ENCODE peak calls at places on chromosomes 7 and 10, in seven cellular contexts. W, N, K, V, M, U and P are unnamed samples.

GRCh38 chr7:75993689-75994387 is 557 bp downstream of the TMEM120A start:
- DNase-seq in M (no peak), U (peak; percentile 84), K (peak; percentile 76), V (peak; percentile 38), W (peak; percentile 78), N (peak; percentile 71), P (peak; percentile 21)

GRCh38 chr7:93284908-93285307 is 52.7 kb downstream of the VPS50 start:
- DNase-seq in M (no peak), W (peak; percentile 19), U (no peak), N (no peak), K (no peak), V (peak; percentile 5), P (no peak)

GRCh38 chr10:653991-654646 is 35.3 kb downstream of the DIP2C start:
- DNase-seq in N (no peak), V (peak; percentile 62), U (no peak), W (peak; percentile 16), K (no peak), M (no peak), P (no peak)

GRCh38 chr10:62323751-62324150 is 50.4 kb upstream of the ZNF365 start:
- DNase-seq in U (no peak), N (no peak), M (no peak), K (no peak), V (no peak), W (no peak), P (peak; percentile 19)

GRCh38 chr7:104956753-104957450 is 57.1 kb upstream of the KMT2E start:
- DNase-seq in K (peak; percentile 58), N (no peak), U (no peak), W (peak; percentile 61), M (peak; percentile 83), V (peak; percentile 98), P (peak; percentile 62)

GRCh38 chr7:114944742-114945625 is 23.1 kb downstream of the MDFIC start:
- DNase-seq in N (no peak), U (no peak), W (peak; percentile 93), V (peak; percentile 94), K (no peak), M (peak; percentile 85), P (no peak)

GRCh38 chr10:131983780-131984179 is 2.1 kb upstream of the BNIP3 start:
- DNase-seq in V (peak; percentile 99), K (no peak), M (peak; percentile 76), N (no peak), U (no peak), W (peak; percentile 68), P (peak; percentile 97)

GRCh38 chr7:43585521-43585920 is 2.6 kb downstream of the STK17A start:
- DNase-seq in V (peak; percentile 78), M (peak; percentile 74), U (no peak), K (no peak), N (no peak), W (peak; percentile 90), P (peak; percentile 88)

GRCh38 chr10:120571256-120571655 is 114.2 kb downstream of the PLPP4 start:
- DNase-seq in W (no peak), M (no peak), U (no peak), N (no peak), K (no peak), V (no peak), P (no peak)

GRCh38 chr7:17774701-17775288 is 165.5 kb downstream of the SNX13 start:
- DNase-seq in M (no peak), K (no peak), U (no peak), W (peak; percentile 25), V (peak; percentile 14), N (no peak), P (no peak)

GRCh38 chr7:22420973-22421635 is 64.2 kb upstream of the RAPGEF5 start:
- DNase-seq in V (no peak), N (no peak), W (peak; percentile 12), K (no peak), U (no peak), M (no peak), P (no peak)

GRCh38 chr7:5491251-5492044 is 67.8 kb upstream of the TNRC18 start:
- DNase-seq in M (no peak), N (peak; percentile 13), U (no peak), V (no peak), W (peak; percentile 25), K (no peak), P (no peak)

GRCh38 chr10:8477300-8477699 is 422.8 kb downstream of the GATA3 start:
- DNase-seq in M (no peak), V (no peak), W (no peak), K (no peak), U (no peak), N (no peak), P (no peak)

GRCh38 chr7:99563650-99564049 is 5.2 kb downstream of the ZNF655 start:
- DNase-seq in U (no peak), K (no peak), V (peak; percentile 80), M (peak; percentile 48), W (peak; percentile 62), N (no peak), P (peak; percentile 75)

GRCh38 chr7:142377567-142377966 is 119.7 kb upstream of the PRSS58 start:
- DNase-seq in M (no peak), K (no peak), N (no peak), U (no peak), W (no peak), V (no peak), P (no peak)

GRCh38 chr7:142379445-142379844 is 121.6 kb upstream of the PRSS58 start:
- DNase-seq in N (no peak), W (no peak), K (no peak), M (no peak), V (no peak), U (no peak), P (no peak)

GRCh38 chr7:142376356-142376997 is 118.6 kb upstream of the PRSS58 start:
- DNase-seq in M (no peak), U (no peak), N (no peak), V (no peak), K (no peak), W (no peak), P (no peak)

GRCh38 chr7:142372727-142373126 is 114.9 kb upstream of the PRSS58 start:
- DNase-seq in V (no peak), W (no peak), N (no peak), U (no peak), M (no peak), K (no peak), P (no peak)

DNA sequence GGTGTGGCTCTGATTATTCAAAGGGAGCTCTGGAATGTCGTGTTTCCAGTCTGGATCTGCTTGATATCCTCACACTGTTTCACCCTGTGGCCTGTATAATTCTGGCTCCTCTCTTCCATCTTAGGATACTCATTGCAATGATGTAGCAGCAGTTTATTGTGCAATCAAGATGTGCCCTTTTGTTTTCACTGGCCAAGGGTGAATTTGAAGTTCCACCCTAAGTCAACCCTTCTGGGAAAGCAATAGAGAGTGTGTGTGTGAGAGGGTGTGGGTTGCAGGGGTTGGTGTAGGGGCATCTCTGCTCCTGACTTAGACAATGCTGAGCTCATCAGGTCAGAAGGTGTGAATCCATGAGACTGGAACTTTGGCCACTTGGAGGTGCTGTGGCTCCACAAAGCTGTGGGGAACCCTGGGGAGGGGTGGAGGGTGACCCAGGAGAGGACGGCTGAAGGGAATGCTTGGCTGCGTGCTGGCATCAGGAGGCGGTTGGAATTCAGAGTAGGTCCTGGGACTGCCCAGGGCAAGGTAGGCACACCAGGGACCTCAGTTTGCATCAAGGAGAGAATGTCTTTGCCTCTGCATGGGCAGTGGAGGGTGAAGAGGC is 118.0 kb upstream of the PRSS58 start:
- DNase-seq in U (no peak), K (no peak), W (peak; percentile 13), N (no peak), V (peak; percentile 28), M (no peak), P (peak; percentile 97)
- TF ChIP-seq CTCF in U (no peak), K (no peak), W (no peak), N (no peak), V (peak; percentile 47), M (peak; percentile 36), P (peak; percentile 46)

GRCh38 chr10:6069101-6069931 is 7.1 kb upstream of the IL2RA start:
- DNase-seq in N (no peak), K (no peak), M (no peak), W (no peak), U (no peak), V (no peak), P (no peak)

GRCh38 chr10:6070647-6071046 is 8.5 kb upstream of the IL2RA start:
- DNase-seq in W (peak; percentile 33), K (no peak), V (no peak), U (no peak), M (no peak), N (no peak), P (no peak)

GRCh38 chr10:6068006-6068405 is 5.8 kb upstream of the IL2RA start:
- DNase-seq in W (no peak), M (no peak), N (no peak), V (no peak), K (no peak), U (no peak), P (no peak)

GRCh38 chr10:6067457-6067856 is 5.3 kb upstream of the IL2RA start:
- DNase-seq in M (no peak), V (no peak), W (no peak), K (no peak), U (no peak), N (no peak), P (no peak)

GRCh38 chr10:6068422-6068821 is 6.3 kb upstream of the IL2RA start:
- DNase-seq in N (peak; percentile 65), M (no peak), U (no peak), K (peak; percentile 42), W (no peak), V (no peak), P (no peak)
- TF ChIP-seq CTCF in N (no peak), M (no peak), U (no peak), K (no peak), W (no peak), V (no peak), P (no peak)

GRCh38 chr10:103277713-103278299 is 868 bp downstream of the INA start:
- DNase-seq in M (no peak), N (peak; percentile 36), K (peak; percentile 37), V (no peak), W (no peak), U (no peak), P (no peak)

GRCh38 chr10:103278424-103278823 is 1.5 kb downstream of the INA start:
- DNase-seq in M (no peak), K (peak; percentile 36), V (no peak), N (no peak), U (no peak), W (no peak), P (no peak)

GRCh38 chr10:103276251-103276936 is 544 bp upstream of the INA start:
- DNase-seq in W (no peak), V (no peak), N (no peak), M (no peak), K (peak; percentile 46), U (no peak), P (no peak)

GRCh38 chr10:103278862-103279298 is 1.9 kb downstream of the INA start:
- DNase-seq in M (no peak), U (no peak), N (peak; percentile 39), V (peak; percentile 55), K (peak; percentile 73), W (peak; percentile 71), P (peak; percentile 61)

GRCh38 chr10:103276941-103277712 is at the start of gene INA:
- DNase-seq in N (peak; percentile 48), W (peak; percentile 60), U (no peak), V (peak; percentile 61), K (peak; percentile 69), M (no peak), P (peak; percentile 59)
- TF ChIP-seq CTCF in N (no peak), W (no peak), U (no peak), V (peak; percentile 12), K (no peak), M (no peak), P (no peak)

DNA sequence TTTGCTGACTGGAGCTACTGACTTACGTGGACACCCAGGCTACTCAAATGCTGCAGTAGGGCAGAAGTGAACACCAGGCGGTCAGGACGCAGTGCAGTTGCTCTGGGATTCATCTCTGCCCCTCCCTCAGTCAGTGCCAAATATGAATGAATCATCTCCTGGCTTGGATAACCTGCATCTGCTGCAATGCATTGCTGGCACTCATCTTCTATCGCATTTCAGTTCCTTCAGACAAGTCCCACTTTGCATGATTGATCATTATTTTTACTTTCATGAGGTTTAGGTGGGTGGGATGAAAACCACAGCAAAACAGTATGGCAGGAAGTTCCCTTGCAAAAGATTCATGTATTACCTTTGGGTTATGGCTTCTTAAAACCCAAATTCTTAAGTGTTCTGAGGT is 224.6 kb upstream of the NRP1 start:
- DNase-seq in U (no peak), K (no peak), V (peak; percentile 79), N (no peak), M (peak; percentile 51), W (peak; percentile 82), P (peak; percentile 81)
- TF ChIP-seq CTCF in U (no peak), K (no peak), V (no peak), N (no peak), M (peak; percentile 24), W (peak; percentile 12), P (peak; percentile 12)